ENCODE peak calls at places on chromosome X, in ten cellular contexts. One of them, this sample, is unnamed.

GRCh38 chrX:16946971-16947562 is 609 bp downstream of the REPS2 start:
- DNase-seq in CD8-positive, alpha-beta T cell: no peak
- DNase-seq in neural crest cell: no peak
- DNase-seq in natural killer cell: peak
- DNase-seq in fibroblast of villous mesenchyme: no peak
- DNase-seq in WTC11: no peak
- DNase-seq in lung: peak
- DNase-seq in tibial nerve: no peak
- DNase-seq in osteoblast: no peak
- DNase-seq in AG04449: no peak
- DNase-seq in this sample: no peak

GRCh38 chrX:133959972-133960371 is 25.4 kb downstream of the GPC3 start:
- DNase-seq in neural crest cell: no peak
- DNase-seq in tibial nerve: no peak
- DNase-seq in CD8-positive, alpha-beta T cell: no peak
- DNase-seq in natural killer cell: no peak
- DNase-seq in osteoblast: no peak
- DNase-seq in lung: no peak
- DNase-seq in fibroblast of villous mesenchyme: no peak
- DNase-seq in AG04449: no peak
- DNase-seq in WTC11: no peak
- DNase-seq in this sample: no peak

GRCh38 chrX:75655627-75656026 is 129.4 kb downstream of the MAGEE2 start:
- DNase-seq in neural crest cell: no peak
- DNase-seq in osteoblast: no peak
- DNase-seq in lung: no peak
- DNase-seq in AG04449: no peak
- DNase-seq in CD8-positive, alpha-beta T cell: no peak
- DNase-seq in natural killer cell: no peak
- DNase-seq in fibroblast of villous mesenchyme: no peak
- DNase-seq in tibial nerve: no peak
- DNase-seq in WTC11: no peak
- DNase-seq in this sample: no peak

GRCh38 chrX:101977091-101977490 is 45.3 kb upstream of the ZMAT1 start:
- DNase-seq in tibial nerve: no peak
- DNase-seq in fibroblast of villous mesenchyme: no peak
- DNase-seq in WTC11: no peak
- DNase-seq in osteoblast: no peak
- DNase-seq in natural killer cell: no peak
- DNase-seq in AG04449: no peak
- DNase-seq in lung: no peak
- DNase-seq in CD8-positive, alpha-beta T cell: no peak
- DNase-seq in neural crest cell: no peak
- DNase-seq in this sample: no peak

GRCh38 chrX:149004936-149005335 is 500.2 kb downstream of the IDS start:
- DNase-seq in AG04449: no peak
- DNase-seq in lung: no peak
- DNase-seq in natural killer cell: no peak
- DNase-seq in osteoblast: no peak
- DNase-seq in tibial nerve: no peak
- DNase-seq in WTC11: peak
- DNase-seq in fibroblast of villous mesenchyme: no peak
- DNase-seq in CD8-positive, alpha-beta T cell: no peak
- DNase-seq in neural crest cell: no peak
- DNase-seq in this sample: no peak

GRCh38 chrX:16828126-16828908 is 41.8 kb downstream of the RBBP7 start:
- DNase-seq in fibroblast of villous mesenchyme: peak
- DNase-seq in lung: no peak
- DNase-seq in natural killer cell: no peak
- DNase-seq in AG04449: no peak
- DNase-seq in osteoblast: no peak
- DNase-seq in WTC11: no peak
- DNase-seq in tibial nerve: peak
- DNase-seq in CD8-positive, alpha-beta T cell: no peak
- DNase-seq in neural crest cell: no peak
- DNase-seq in this sample: peak

GRCh38 chrX:69065451-69065850 is 99.8 kb downstream of the PJA1 start:
- DNase-seq in AG04449: no peak
- DNase-seq in CD8-positive, alpha-beta T cell: peak
- DNase-seq in WTC11: no peak
- DNase-seq in fibroblast of villous mesenchyme: peak
- DNase-seq in lung: no peak
- DNase-seq in osteoblast: peak
- DNase-seq in tibial nerve: no peak
- DNase-seq in neural crest cell: no peak
- DNase-seq in natural killer cell: no peak
- DNase-seq in this sample: no peak

GRCh38 chrX:39773150-39773549 is 324.6 kb downstream of the BCOR start:
- DNase-seq in CD8-positive, alpha-beta T cell: no peak
- DNase-seq in natural killer cell: no peak
- DNase-seq in AG04449: no peak
- DNase-seq in WTC11: no peak
- DNase-seq in osteoblast: no peak
- DNase-seq in lung: no peak
- DNase-seq in neural crest cell: no peak
- DNase-seq in tibial nerve: no peak
- DNase-seq in fibroblast of villous mesenchyme: no peak
- DNase-seq in this sample: no peak

GRCh38 chrX:1883772-1884171 is 268.9 kb downstream of the ASMT start:
- DNase-seq in WTC11: no peak
- DNase-seq in neural crest cell: no peak
- DNase-seq in osteoblast: no peak
- DNase-seq in lung: no peak
- DNase-seq in fibroblast of villous mesenchyme: no peak
- DNase-seq in tibial nerve: no peak
- DNase-seq in CD8-positive, alpha-beta T cell: no peak
- DNase-seq in AG04449: no peak
- DNase-seq in natural killer cell: no peak
- DNase-seq in this sample: no peak

GRCh38 chrX:16953606-16954211 is 7.3 kb downstream of the REPS2 start:
- DNase-seq in neural crest cell: no peak
- DNase-seq in WTC11: no peak
- DNase-seq in natural killer cell: no peak
- DNase-seq in AG04449: no peak
- DNase-seq in CD8-positive, alpha-beta T cell: no peak
- DNase-seq in osteoblast: no peak
- DNase-seq in tibial nerve: no peak
- DNase-seq in fibroblast of villous mesenchyme: no peak
- DNase-seq in lung: no peak
- DNase-seq in this sample: no peak

GRCh38 chrX:103378990-103379389 is 2.7 kb downstream of the BEX3 start:
- DNase-seq in lung: no peak
- DNase-seq in CD8-positive, alpha-beta T cell: no peak
- DNase-seq in neural crest cell: no peak
- DNase-seq in fibroblast of villous mesenchyme: no peak
- DNase-seq in AG04449: no peak
- DNase-seq in osteoblast: no peak
- DNase-seq in natural killer cell: no peak
- DNase-seq in WTC11: no peak
- DNase-seq in tibial nerve: no peak
- DNase-seq in this sample: no peak

GRCh38 chrX:134883134-134883700 is 107.6 kb upstream of the SMIM10 start:
- DNase-seq in tibial nerve: no peak
- DNase-seq in AG04449: no peak
- DNase-seq in lung: no peak
- DNase-seq in osteoblast: no peak
- DNase-seq in natural killer cell: no peak
- DNase-seq in WTC11: no peak
- DNase-seq in CD8-positive, alpha-beta T cell: no peak
- DNase-seq in neural crest cell: no peak
- DNase-seq in fibroblast of villous mesenchyme: peak
- DNase-seq in this sample: no peak

DNA sequence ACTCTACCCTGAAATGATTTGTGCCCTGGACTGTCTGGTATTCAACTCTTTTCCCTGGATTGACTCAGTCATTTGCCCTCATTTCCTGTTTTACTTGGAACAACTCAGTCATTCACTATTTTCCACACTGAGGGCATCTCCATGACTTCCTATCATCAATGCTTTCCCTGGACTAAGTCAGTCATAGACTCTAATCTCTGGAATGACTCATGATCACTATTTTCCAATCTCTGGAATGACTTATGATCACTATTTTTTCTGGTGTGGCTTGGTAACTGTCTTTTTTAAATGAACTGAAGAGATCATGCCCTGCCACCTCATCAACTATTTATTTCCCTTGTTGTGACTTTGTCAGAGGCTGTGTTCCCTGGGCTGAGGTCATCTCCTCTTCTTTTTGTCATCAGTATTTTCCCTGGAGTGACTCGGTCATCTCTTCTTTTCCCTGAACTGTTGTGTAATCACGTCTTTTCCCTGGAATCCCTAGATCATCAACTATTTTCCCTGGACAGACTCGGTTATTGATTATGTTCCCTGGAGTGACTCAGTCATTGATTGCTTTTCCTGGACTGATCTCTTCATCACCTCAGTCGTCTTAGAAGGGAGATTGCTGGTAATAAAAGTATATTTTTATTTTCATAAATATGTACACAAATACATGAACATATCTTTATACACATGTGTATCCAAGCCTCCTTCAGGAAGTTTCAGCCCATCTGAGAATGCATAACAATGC is 327.1 kb upstream of the VCX start:
- DNase-seq in WTC11: no peak
- DNase-seq in neural crest cell: no peak
- DNase-seq in natural killer cell: no peak
- DNase-seq in fibroblast of villous mesenchyme: peak
- DNase-seq in AG04449: no peak
- DNase-seq in lung: no peak
- DNase-seq in CD8-positive, alpha-beta T cell: no peak
- DNase-seq in tibial nerve: no peak
- DNase-seq in osteoblast: no peak
- DNase-seq in this sample: no peak
- TF ChIP-seq CTCF in WTC11: no peak
- TF ChIP-seq CTCF in neural crest cell: no peak
- TF ChIP-seq CTCF in natural killer cell: no peak
- TF ChIP-seq CTCF in fibroblast of villous mesenchyme: no peak
- TF ChIP-seq CTCF in AG04449: no peak
- TF ChIP-seq CTCF in lung: no peak
- TF ChIP-seq CTCF in CD8-positive, alpha-beta T cell: no peak
- TF ChIP-seq CTCF in tibial nerve: no peak
- TF ChIP-seq CTCF in osteoblast: no peak
- TF ChIP-seq CTCF in this sample: no peak

GRCh38 chrX:80246273-80246672 is 174.0 kb upstream of the TENT5D start:
- DNase-seq in fibroblast of villous mesenchyme: no peak
- DNase-seq in neural crest cell: no peak
- DNase-seq in AG04449: no peak
- DNase-seq in WTC11: no peak
- DNase-seq in tibial nerve: no peak
- DNase-seq in natural killer cell: no peak
- DNase-seq in CD8-positive, alpha-beta T cell: no peak
- DNase-seq in lung: no peak
- DNase-seq in osteoblast: peak
- DNase-seq in this sample: no peak
- TF ChIP-seq CTCF in fibroblast of villous mesenchyme: no peak
- TF ChIP-seq CTCF in neural crest cell: peak
- TF ChIP-seq CTCF in AG04449: no peak
- TF ChIP-seq CTCF in WTC11: no peak
- TF ChIP-seq CTCF in tibial nerve: no peak
- TF ChIP-seq CTCF in natural killer cell: no peak
- TF ChIP-seq CTCF in CD8-positive, alpha-beta T cell: no peak
- TF ChIP-seq CTCF in lung: no peak
- TF ChIP-seq CTCF in osteoblast: no peak
- TF ChIP-seq CTCF in this sample: no peak

DNA sequence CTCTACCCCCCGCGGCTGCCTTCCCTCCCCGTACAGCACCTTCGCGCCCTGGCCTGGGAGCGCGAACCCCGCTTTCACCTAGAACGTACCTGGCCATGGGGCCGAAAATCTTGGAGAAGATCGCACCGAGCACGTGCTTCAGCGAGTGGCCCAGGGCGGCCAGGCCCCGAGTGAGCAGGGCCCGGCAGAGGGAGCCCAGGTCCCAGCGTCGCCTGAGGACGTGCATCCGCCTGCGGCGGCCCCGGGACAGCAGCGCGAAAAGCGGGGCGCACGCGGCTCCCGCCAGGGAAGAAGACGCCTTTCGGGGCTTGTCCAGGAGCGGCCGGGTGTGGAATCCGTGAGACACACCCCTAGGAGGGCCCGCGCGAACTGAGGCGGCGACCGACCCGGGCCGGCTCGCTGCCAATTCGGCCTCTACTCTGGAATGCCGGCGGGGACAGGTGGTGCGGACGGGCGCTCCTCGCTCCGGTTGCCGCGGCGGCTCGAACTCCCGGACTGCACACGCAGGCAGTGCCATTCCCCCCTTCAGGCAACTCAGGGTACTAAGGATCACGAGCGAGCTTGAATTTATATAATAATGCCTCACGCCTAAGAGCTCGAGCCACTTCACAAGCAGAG is at the start of gene HS6ST2:
- DNase-seq in lung: no peak
- DNase-seq in osteoblast: peak
- DNase-seq in natural killer cell: no peak
- DNase-seq in neural crest cell: peak
- DNase-seq in CD8-positive, alpha-beta T cell: no peak
- DNase-seq in AG04449: no peak
- DNase-seq in tibial nerve: no peak
- DNase-seq in fibroblast of villous mesenchyme: no peak
- DNase-seq in WTC11: peak
- DNase-seq in this sample: no peak
- TF ChIP-seq CTCF in lung: no peak
- TF ChIP-seq CTCF in osteoblast: no peak
- TF ChIP-seq CTCF in natural killer cell: no peak
- TF ChIP-seq CTCF in neural crest cell: peak
- TF ChIP-seq CTCF in CD8-positive, alpha-beta T cell: no peak
- TF ChIP-seq CTCF in AG04449: no peak
- TF ChIP-seq CTCF in tibial nerve: no peak
- TF ChIP-seq CTCF in fibroblast of villous mesenchyme: no peak
- TF ChIP-seq CTCF in WTC11: no peak
- TF ChIP-seq CTCF in this sample: no peak

GRCh38 chrX:27622883-27623282 is 32.7 kb downstream of the DCAF8L2 start:
- DNase-seq in CD8-positive, alpha-beta T cell: no peak
- DNase-seq in lung: no peak
- DNase-seq in WTC11: no peak
- DNase-seq in AG04449: no peak
- DNase-seq in osteoblast: no peak
- DNase-seq in neural crest cell: no peak
- DNase-seq in natural killer cell: no peak
- DNase-seq in tibial nerve: no peak
- DNase-seq in fibroblast of villous mesenchyme: no peak
- DNase-seq in this sample: no peak

GRCh38 chrX:27619459-27619858 is 29.3 kb downstream of the DCAF8L2 start:
- DNase-seq in natural killer cell: no peak
- DNase-seq in tibial nerve: no peak
- DNase-seq in neural crest cell: no peak
- DNase-seq in CD8-positive, alpha-beta T cell: no peak
- DNase-seq in AG04449: no peak
- DNase-seq in fibroblast of villous mesenchyme: no peak
- DNase-seq in osteoblast: no peak
- DNase-seq in WTC11: no peak
- DNase-seq in lung: no peak
- DNase-seq in this sample: no peak

DNA sequence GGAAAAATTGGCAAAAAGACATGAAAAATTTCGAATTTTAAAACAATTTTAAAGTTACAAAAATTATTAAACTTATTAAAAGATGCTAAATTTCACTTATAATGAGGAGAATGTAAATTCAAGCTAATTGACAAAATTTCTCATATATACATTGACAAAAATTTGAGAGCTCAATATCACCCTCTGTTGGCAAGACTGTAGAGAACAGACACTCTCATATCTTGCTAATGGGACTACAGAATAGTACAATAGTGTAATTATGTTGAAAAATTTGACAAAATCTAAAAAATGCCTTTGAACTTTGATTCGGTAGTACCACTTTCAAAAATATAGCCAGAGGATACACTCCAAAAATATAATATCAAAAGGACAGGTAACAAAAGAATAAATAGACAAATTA is 29.8 kb downstream of the DCAF8L2 start:
- DNase-seq in AG04449: no peak
- DNase-seq in tibial nerve: no peak
- DNase-seq in natural killer cell: no peak
- DNase-seq in CD8-positive, alpha-beta T cell: no peak
- DNase-seq in WTC11: no peak
- DNase-seq in fibroblast of villous mesenchyme: peak
- DNase-seq in neural crest cell: no peak
- DNase-seq in osteoblast: no peak
- DNase-seq in lung: no peak
- DNase-seq in this sample: no peak
- TF ChIP-seq CTCF in AG04449: no peak
- TF ChIP-seq CTCF in tibial nerve: no peak
- TF ChIP-seq CTCF in natural killer cell: no peak
- TF ChIP-seq CTCF in CD8-positive, alpha-beta T cell: no peak
- TF ChIP-seq CTCF in WTC11: no peak
- TF ChIP-seq CTCF in fibroblast of villous mesenchyme: peak
- TF ChIP-seq CTCF in neural crest cell: peak
- TF ChIP-seq CTCF in osteoblast: peak
- TF ChIP-seq CTCF in lung: no peak
- TF ChIP-seq CTCF in this sample: peak

This sample was measured in AG09319.